ENCODE peak calls at places on chromosomes 5 and 9, in six cellular contexts. M is osteoblast, V is lung, D is kidney, E is endothelial cell, N is H9. T is an unnamed sample.

GRCh38 chr9:96413312-96414221 is 4.6 kb downstream of the ZNF367 start:
- DNase-seq in E (no peak), V (no peak), M (peak; percentile 68), N (no peak), D (no peak), T (no peak)

GRCh38 chr5:110840347-110840960 is 101.6 kb downstream of the SLC25A46 start:
- DNase-seq in E (no peak), V (no peak), M (no peak), D (no peak), N (no peak), T (no peak)

GRCh38 chr5:41122459-41122858 is 51.3 kb upstream of the MROH2B start:
- DNase-seq in D (no peak), V (no peak), E (no peak), N (peak; percentile 37), M (peak; percentile 47), T (no peak)

GRCh38 chr9:81522721-81523551 is 166.4 kb downstream of the TLE1 start:
- DNase-seq in V (no peak), M (peak; percentile 72), D (no peak), N (peak; percentile 51), E (no peak), T (peak; percentile 79)

GRCh38 chr5:131589510-131590348 is 45.3 kb downstream of the RAPGEF6 start:
- DNase-seq in M (peak; percentile 91), V (no peak), N (peak; percentile 69), E (peak; percentile 55), D (no peak), T (peak; percentile 85)

GRCh38 chr9:33737811-33738606 is 57.4 kb upstream of the PRSS3 start:
- DNase-seq in V (peak; percentile 30), N (peak; percentile 83), E (peak; percentile 55), M (peak; percentile 56), D (no peak), T (peak; percentile 62)

GRCh38 chr9:4738866-4739586 is 2.0 kb downstream of the AK3 start:
- DNase-seq in N (no peak), M (no peak), E (no peak), D (no peak), V (no peak), T (peak; percentile 25)

GRCh38 chr9:112072721-112073553 is 102.2 kb downstream of the SUSD1 start:
- DNase-seq in N (no peak), E (no peak), V (no peak), D (no peak), M (peak; percentile 59), T (peak; percentile 98)

GRCh38 chr9:134670042-134670525 is 28.5 kb downstream of the COL5A1 start:
- DNase-seq in V (no peak), N (no peak), M (peak; percentile 95), E (no peak), D (no peak), T (peak; percentile 94)

GRCh38 chr9:116493183-116493582 is 193.9 kb upstream of the TRIM32 start:
- DNase-seq in D (no peak), N (no peak), M (no peak), V (no peak), E (no peak), T (no peak)

GRCh38 chr5:148125641-148126040 is 42.7 kb upstream of the SPINK14 start:
- DNase-seq in D (no peak), E (no peak), V (no peak), M (peak; percentile 69), N (no peak), T (peak; percentile 7)

GRCh38 chr5:82164957-82165698 is 113.0 kb downstream of the RPS23 start:
- DNase-seq in E (no peak), V (no peak), M (peak; percentile 32), D (no peak), N (peak; percentile 43), T (no peak)

GRCh38 chr9:126394802-126395201 is 68.2 kb downstream of the MVB12B start:
- DNase-seq in E (no peak), V (no peak), N (no peak), D (no peak), M (no peak), T (no peak)

GRCh38 chr9:126395439-126396212 is 69.0 kb downstream of the MVB12B start:
- DNase-seq in N (no peak), D (no peak), E (no peak), V (no peak), M (no peak), T (peak; percentile 36)

GRCh38 chr9:126398403-126399058 is 71.9 kb downstream of the MVB12B start:
- DNase-seq in E (peak; percentile 93), N (peak; percentile 80), M (peak; percentile 95), D (peak; percentile 90), V (peak; percentile 86), T (peak; percentile 45)

GRCh38 chr9:126399251-126399650 is 72.6 kb downstream of the MVB12B start:
- DNase-seq in M (no peak), V (no peak), N (no peak), D (no peak), E (no peak), T (no peak)

GRCh38 chr9:126397056-126397455 is 70.4 kb downstream of the MVB12B start:
- DNase-seq in E (no peak), N (no peak), V (no peak), M (no peak), D (no peak), T (no peak)
- TF ChIP-seq CTCF in E (peak; percentile 50), N (peak; percentile 21), V (no peak), M (no peak), D (no peak), T (no peak)

DNA sequence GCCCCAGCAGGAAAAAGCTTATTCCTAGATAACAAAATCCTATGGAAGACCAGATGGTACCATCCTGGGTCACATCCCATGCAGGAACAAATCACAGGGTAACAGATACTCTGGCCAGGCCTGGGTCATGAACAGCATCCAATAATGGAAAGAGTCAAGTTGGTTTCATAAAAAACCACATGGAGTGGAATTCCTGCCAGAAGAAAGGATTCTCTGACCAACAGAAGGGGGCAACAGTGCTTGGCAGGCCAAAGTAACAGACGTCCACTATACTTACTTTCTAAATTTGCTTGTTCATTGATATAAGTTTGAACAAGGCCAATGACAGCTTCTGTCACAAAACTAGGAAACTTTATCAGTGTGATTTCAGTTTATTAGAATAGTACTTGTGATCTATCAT is 273.5 kb downstream of the ARRDC3 start:
- DNase-seq in M (no peak), V (no peak), N (no peak), D (no peak), E (no peak), T (peak; percentile 22)
- TF ChIP-seq CTCF in M (peak; percentile 49), V (no peak), N (no peak), D (no peak), E (no peak), T (peak; percentile 29)

DNA sequence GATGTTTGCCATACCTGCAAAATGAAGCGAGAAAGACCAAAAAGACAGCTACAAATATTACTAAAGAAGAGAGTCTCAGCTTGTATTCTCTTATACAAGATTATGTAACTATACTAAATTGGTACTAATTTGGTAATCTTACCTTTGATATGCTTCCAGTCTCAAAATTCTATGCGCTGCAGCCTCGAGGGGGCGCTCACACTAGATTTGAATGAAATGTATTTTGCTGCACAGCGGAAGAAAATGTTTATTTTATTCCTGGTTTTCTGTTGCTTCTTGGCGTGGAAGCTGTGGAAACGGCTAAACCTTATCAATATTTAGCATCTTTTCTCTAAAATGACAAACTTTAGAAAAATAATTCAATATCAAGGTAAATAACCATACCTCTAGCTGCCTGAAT is 267.0 kb upstream of the NUDT12 start:
- DNase-seq in N (no peak), D (no peak), E (peak; percentile 37), V (no peak), M (no peak), T (no peak)
- TF ChIP-seq CTCF in N (peak; percentile 83), D (no peak), E (peak; percentile 74), V (no peak), M (peak; percentile 65), T (peak; percentile 44)

GRCh38 chr5:130109152-130109551 is 204.9 kb downstream of the CHSY3 start:
- DNase-seq in D (no peak), V (no peak), E (no peak), M (no peak), N (no peak), T (peak; percentile 29)
- TF ChIP-seq CTCF in D (no peak), V (peak; percentile 23), E (peak; percentile 64), M (peak; percentile 68), N (peak; percentile 80), T (peak; percentile 65)

GRCh38 chr5:72269411-72269780 is 50.6 kb downstream of the MRPS27 start:
- DNase-seq in M (no peak), N (no peak), D (no peak), V (no peak), E (no peak), T (no peak)
- TF ChIP-seq CTCF in M (no peak), N (no peak), D (no peak), V (no peak), E (no peak), T (no peak)

GRCh38 chr9:106284300-106284699 is 578.7 kb upstream of the ZNF462 start:
- DNase-seq in N (peak; percentile 40), E (peak; percentile 34), M (no peak), D (no peak), V (no peak), T (no peak)
- TF ChIP-seq CTCF in N (peak; percentile 69), E (peak; percentile 27), M (peak; percentile 14), D (no peak), V (no peak), T (peak; percentile 28)

DNA sequence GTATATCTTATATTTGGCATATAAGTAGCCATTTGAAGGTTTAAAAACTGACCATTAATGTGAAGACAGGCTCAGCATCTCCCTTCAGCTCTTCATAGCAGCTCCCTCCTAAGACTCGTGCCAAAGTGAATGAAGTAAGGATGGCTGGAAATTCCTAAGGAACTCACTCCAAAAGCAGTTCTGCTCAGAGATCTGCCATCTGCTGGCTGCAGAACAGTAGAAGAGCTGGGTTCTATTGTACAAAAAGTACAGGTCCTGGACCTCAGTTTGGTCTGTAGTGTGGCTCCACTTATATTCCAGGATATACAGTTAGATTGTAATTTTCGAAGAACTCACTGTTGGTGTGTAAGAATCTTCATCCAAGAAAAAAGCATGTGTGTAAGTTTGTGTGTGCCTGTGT is 104.9 kb upstream of the RUSC2 start:
- DNase-seq in D (no peak), N (no peak), E (no peak), M (peak; percentile 91), V (no peak), T (peak; percentile 53)
- TF ChIP-seq CTCF in D (peak; percentile 9), N (peak; percentile 46), E (no peak), M (peak; percentile 67), V (no peak), T (peak; percentile 53)

T was measured in fibroblast of villous mesenchyme.